ENCODE peak calls at places on chromosomes 16 and 17, in nine cellular contexts. P is kidney glomerular epithelial cell; L is neural progenitor cell; T is posterior cingulate gyrus; F is heart left ventricle; Z is SW480; R is activated naive CD4-positive, alpha-beta T cell; Y is progenitor cell of endocrine pancreas; B is brain microvascular endothelial cell. H is an unnamed sample.

GRCh38 chr17:42268236-42268635 is 8.0 kb downstream of the STAT5B start:
- DNase-seq in Y (no peak), L (no peak), Z (no peak), P (no peak), T (no peak), B (no peak), F (no peak), R (no peak), H (no peak)

GRCh38 chr16:74601131-74601871 is 5.6 kb downstream of the GLG1 start:
- DNase-seq in Y (no peak), R (no peak), Z (peak), F (no peak), P (no peak), B (no peak), T (no peak), L (no peak), H (no peak)

GRCh38 chr17:13650096-13650675 is 48.5 kb upstream of the HS3ST3A1 start:
- DNase-seq in Y (no peak), B (no peak), L (no peak), T (no peak), F (no peak), P (no peak), Z (no peak), R (no peak), H (no peak)

GRCh38 chr16:2467301-2468141 is 3.6 kb upstream of the NTN3 start:
- DNase-seq in Z (peak), B (peak), L (peak), Y (no peak), F (peak), R (no peak), P (no peak), T (peak), H (peak)

GRCh38 chr17:16463341-16464000 is 28.5 kb downstream of the LRRC75A start:
- DNase-seq in F (peak), L (no peak), Y (no peak), B (no peak), R (no peak), T (peak), Z (peak), P (no peak), H (no peak)

GRCh38 chr17:40596261-40596919 is 31.1 kb upstream of the CCR7 start:
- DNase-seq in L (no peak), B (no peak), R (no peak), Y (no peak), P (peak), F (no peak), T (no peak), Z (peak), H (no peak)

GRCh38 chr17:27601975-27602302 is 29.0 kb upstream of the LGALS9 start:
- DNase-seq in T (no peak), F (no peak), Y (no peak), R (no peak), Z (no peak), L (no peak), B (no peak), P (no peak), H (no peak)

GRCh38 chr17:37791434-37791833 is 46.6 kb upstream of the HNF1B start:
- DNase-seq in T (no peak), R (no peak), F (no peak), Y (no peak), P (peak), L (peak), Z (peak), B (no peak), H (no peak)

GRCh38 chr17:16190703-16191360 is 24.5 kb downstream of the NCOR1 start:
- DNase-seq in B (no peak), P (no peak), T (no peak), R (no peak), Z (no peak), F (no peak), Y (no peak), L (no peak), H (no peak)

GRCh38 chr17:7329360-7330098 is 394 bp upstream of the NEURL4 start:
- DNase-seq in Y (peak), F (peak), Z (peak), L (peak), P (peak), R (peak), B (peak), T (peak), H (peak)